ENCODE peak calls at places on chromosomes 6 and 20, in six cellular contexts. F is suprapubic skin, D is uterus, W is ovary, A is A549, C is GM12878. L is an unnamed sample.

GRCh38 chr6:167797079-167797870 is 29.4 kb upstream of the AFDN start:
- DNase-seq in C (no peak), W (no peak), A (no peak), D (no peak), F (no peak), L (no peak)

GRCh38 chr6:13579911-13580310 is 5.5 kb downstream of the SIRT5 start:
- DNase-seq in W (no peak), A (no peak), D (no peak), C (no peak), F (no peak), L (no peak)

GRCh38 chr6:168301648-168302398 is 17.8 kb downstream of the DACT2 start:
- DNase-seq in A (peak), C (no peak), F (no peak), D (no peak), W (no peak), L (no peak)

GRCh38 chr6:10276106-10276505 is 138.8 kb downstream of the TFAP2A start:
- DNase-seq in A (no peak), W (no peak), D (no peak), F (no peak), C (no peak), L (no peak)

GRCh38 chr6:109305028-109305427 is 77.2 kb downstream of the CD164 start:
- DNase-seq in C (no peak), D (no peak), F (no peak), A (no peak), W (no peak), L (no peak)

GRCh38 chr20:10802201-10802600 is 128.4 kb upstream of the JAG1 start:
- DNase-seq in A (no peak), C (no peak), F (no peak), D (no peak), W (no peak), L (no peak)

GRCh38 chr6:124441430-124441829 is 520.8 kb upstream of the RNF217 start:
- DNase-seq in C (no peak), D (no peak), W (no peak), F (no peak), A (no peak), L (no peak)

GRCh38 chr6:13953061-13953705 is 28.4 kb downstream of the RNF182 start:
- DNase-seq in A (no peak), D (no peak), W (no peak), C (no peak), F (no peak), L (no peak)

GRCh38 chr6:98847392-98847766 is 13.0 kb downstream of the POU3F2 start:
- DNase-seq in C (no peak), W (no peak), A (no peak), F (no peak), D (no peak), L (no peak)

GRCh38 chr6:111646942-111647341 is 41.3 kb upstream of the TRAF3IP2 start:
- DNase-seq in F (no peak), D (peak), W (peak), A (no peak), C (no peak), L (no peak)

GRCh38 chr6:143531720-143532504 is 20.4 kb upstream of the FUCA2 start:
- DNase-seq in W (no peak), C (no peak), D (no peak), F (no peak), A (no peak), L (no peak)

GRCh38 chr20:59777814-59778575 is 155.4 kb downstream of the SYCP2 start:
- DNase-seq in A (no peak), F (peak), W (no peak), C (no peak), D (no peak), L (no peak)

GRCh38 chr6:26155066-26155925 is 68.1 kb downstream of the HFE start:
- DNase-seq in D (peak), C (no peak), A (peak), F (no peak), W (peak), L (no peak)

DNA sequence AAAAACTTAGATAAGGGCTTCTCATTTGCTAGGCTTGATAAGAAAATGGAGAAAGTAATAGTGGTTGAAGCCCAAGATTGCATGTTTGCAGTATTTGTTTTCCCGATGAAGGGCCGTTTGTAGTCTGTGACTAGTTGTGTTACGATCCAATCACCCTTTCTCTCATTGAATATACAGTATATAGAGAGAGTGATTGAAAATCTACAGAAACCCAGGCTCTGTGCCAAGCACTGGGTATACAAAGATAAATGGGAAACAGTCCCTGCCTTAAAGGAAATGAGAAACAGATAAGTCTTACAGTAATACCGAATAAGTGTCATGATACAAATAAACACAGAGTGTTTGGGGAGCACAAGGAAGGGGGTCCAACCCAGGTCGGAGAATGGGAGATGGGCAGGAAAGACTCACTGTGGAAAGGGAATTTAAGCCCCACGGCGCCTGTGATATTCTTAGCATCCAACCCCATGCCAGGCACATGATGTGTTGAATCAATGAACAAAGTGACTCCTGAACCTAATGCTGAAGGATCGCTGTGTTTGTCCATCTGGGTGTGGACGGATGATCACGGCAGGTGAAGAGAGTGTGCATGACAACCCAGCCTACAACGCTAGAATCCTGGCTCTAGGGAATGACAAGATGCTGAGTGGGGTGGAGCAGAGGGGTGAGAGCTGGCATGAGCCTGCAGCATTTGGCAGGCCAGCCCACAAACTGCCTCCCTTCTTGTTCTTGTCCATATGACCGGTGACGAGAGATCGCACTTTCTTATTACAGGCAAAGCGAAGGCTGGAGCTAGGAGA is 55.0 kb upstream of the CDKAL1 start:
- DNase-seq in C (no peak), F (no peak), W (no peak), A (no peak), D (no peak), L (no peak)
- TF ChIP-seq POLR2A in C (no peak), F (no peak), W (no peak), A (no peak), D (no peak), L (no peak)

DNA sequence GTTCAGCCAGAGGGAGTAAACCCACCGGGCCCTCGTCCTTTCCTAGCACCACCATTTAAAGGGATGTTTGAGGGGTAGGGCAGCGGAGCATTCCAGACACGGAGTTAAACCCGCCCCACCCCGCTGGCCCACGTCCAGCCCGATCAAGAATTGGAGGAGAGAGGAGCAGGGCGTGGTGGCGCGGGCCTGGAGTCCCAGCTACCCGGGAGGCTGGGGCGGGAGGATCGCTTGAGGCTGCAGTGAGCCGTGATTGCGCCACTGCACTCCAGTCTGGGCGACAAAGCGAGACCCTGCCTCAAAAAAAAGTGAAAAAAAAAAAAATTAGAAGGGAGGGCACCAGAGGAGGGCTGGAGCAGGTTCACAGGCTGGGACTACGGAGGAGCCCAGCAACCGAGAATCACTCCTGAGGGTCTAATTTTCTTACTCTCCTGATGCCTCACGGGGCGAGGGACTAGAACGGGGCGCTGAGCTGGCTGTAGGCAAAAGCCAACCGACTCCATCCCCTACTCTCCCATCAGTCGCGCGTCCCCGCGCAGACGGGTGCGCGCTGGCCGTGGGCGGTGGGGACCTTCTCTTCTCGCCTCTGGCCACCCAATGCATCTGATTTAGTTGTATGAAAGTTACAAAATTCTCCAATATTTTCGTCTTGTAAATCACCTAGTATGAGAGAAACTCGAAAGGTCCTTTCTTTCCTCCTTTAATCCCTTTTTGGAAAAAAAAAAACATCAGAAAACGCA is 6.1 kb upstream of the HSPA1B start:
- DNase-seq in W (peak), F (peak), C (no peak), A (peak), D (peak), L (no peak)
- TF ChIP-seq POLR2A in W (peak), F (no peak), C (peak), A (no peak), D (peak), L (peak)

GRCh38 chr20:44582321-44583025 is at the start of gene PKIG:
- DNase-seq in W (no peak), A (no peak), F (no peak), D (peak), C (no peak), L (no peak)
- TF ChIP-seq POLR2A in W (peak), A (no peak), F (no peak), D (peak), C (no peak), L (no peak)

GRCh38 chr20:56463428-56463827 is 5.0 kb upstream of the RTF2 start:
- DNase-seq in D (no peak), A (no peak), C (no peak), F (no peak), W (no peak), L (no peak)

GRCh38 chr20:56465997-56466396 is 2.4 kb upstream of the RTF2 start:
- DNase-seq in D (no peak), C (no peak), W (no peak), A (no peak), F (no peak), L (no peak)

GRCh38 chr20:56458227-56458821 is 10.1 kb upstream of the RTF2 start:
- DNase-seq in D (no peak), A (no peak), F (no peak), C (no peak), W (no peak), L (no peak)

GRCh38 chr20:56454754-56455153 is 13.7 kb upstream of the RTF2 start:
- DNase-seq in A (no peak), W (no peak), D (no peak), F (no peak), C (no peak), L (no peak)

DNA sequence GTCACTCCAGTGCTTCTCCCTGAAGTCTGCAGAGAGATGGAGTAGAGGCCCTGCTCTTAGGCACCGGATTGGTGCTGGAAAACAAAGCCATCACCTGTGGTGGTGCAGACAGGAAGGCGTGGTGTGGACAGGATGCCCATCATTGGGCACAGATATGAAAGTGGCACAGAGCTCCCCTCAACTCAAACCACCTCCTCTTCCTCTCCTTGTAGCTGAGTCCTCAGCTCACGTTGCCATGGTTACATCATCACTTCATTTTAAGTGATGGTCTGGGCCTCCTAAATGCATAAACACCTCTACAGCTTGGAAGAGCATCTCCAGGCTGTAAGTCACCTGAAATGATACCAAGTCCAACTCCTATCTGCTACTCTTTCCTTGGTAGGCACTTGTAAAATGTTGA is 8.0 kb upstream of the RTF2 start:
- DNase-seq in D (no peak), C (no peak), A (no peak), W (no peak), F (no peak), L (no peak)
- TF ChIP-seq POLR2A in D (no peak), C (no peak), A (no peak), W (no peak), F (no peak), L (no peak)

GRCh38 chr6:87155272-87155919 is at the start of gene ZNF292:
- DNase-seq in D (peak), C (peak), W (peak), F (peak), A (peak), L (peak)
- TF ChIP-seq POLR2A in D (peak), C (peak), W (peak), F (peak), A (peak), L (peak)

GRCh38 chr20:50395258-50395729 is 114.9 kb upstream of the PTPN1 start:
- DNase-seq in F (peak), A (no peak), C (no peak), D (peak), W (peak), L (peak)
- TF ChIP-seq POLR2A in F (no peak), A (no peak), C (no peak), D (peak), W (peak), L (no peak)